ENCODE peak calls at places on chromosomes 16 and 17, in nine cellular contexts. I is heart left ventricle, E is suprapubic skin, K is mucosa of descending colon, J is hepatocyte, Y is A549, G is foreskin fibroblast, Q is GM12865, R is AG04450. A is an unnamed sample.

GRCh38 chr17:82623707-82624106 is 24.5 kb downstream of the WDR45B start:
- DNase-seq in I (no peak), E (no peak), K (no peak), J (no peak), Y (no peak), G (no peak), Q (no peak), R (no peak), A (no peak)

GRCh38 chr17:50480854-50481490 is 2.3 kb downstream of the RSAD1 start:
- DNase-seq in I (no peak), E (no peak), K (no peak), J (no peak), Y (no peak), G (no peak), Q (no peak), R (no peak), A (no peak)

GRCh38 chr17:78993241-78993956 is 13.7 kb upstream of the LGALS3BP start:
- DNase-seq in I (peak; percentile 66), E (peak; percentile 76), K (peak; percentile 55), J (peak; percentile 74), Y (peak; percentile 78), G (peak; percentile 16), Q (peak; percentile 39), R (no peak), A (no peak)

GRCh38 chr17:31595076-31595475 is 203.6 kb downstream of the RAB11FIP4 start:
- DNase-seq in I (no peak), E (no peak), K (no peak), J (no peak), Y (no peak), G (peak; percentile 55), Q (no peak), R (no peak), A (no peak)

GRCh38 chr16:9534759-9535158 is 443.3 kb downstream of the HAPSTR1 start:
- DNase-seq in I (no peak), E (no peak), K (no peak), J (no peak), Y (no peak), G (no peak), Q (no peak), R (no peak), A (no peak)

GRCh38 chr16:50671644-50672260 is 9.4 kb downstream of the SNX20 start:
- DNase-seq in I (no peak), E (no peak), K (no peak), J (no peak), Y (no peak), G (peak; percentile 15), Q (peak; percentile 60), R (no peak), A (peak; percentile 14)

GRCh38 chr16:18983565-18984424 is at the start of gene TMC7:
- DNase-seq in I (peak; percentile 86), E (peak; percentile 69), K (peak; percentile 89), J (peak; percentile 95), Y (peak; percentile 86), G (peak; percentile 79), Q (peak; percentile 32), R (peak; percentile 50), A (peak; percentile 56)

GRCh38 chr17:57612202-57613071 is 132.7 kb downstream of the CCDC182 start:
- DNase-seq in I (no peak), E (no peak), K (no peak), J (no peak), Y (no peak), G (no peak), Q (peak; percentile 16), R (no peak), A (no peak)

GRCh38 chr17:69047368-69048263 is 13.1 kb downstream of the ABCA9 start:
- DNase-seq in I (peak; percentile 66), E (peak; percentile 71), K (peak; percentile 52), J (peak; percentile 78), Y (no peak), G (peak; percentile 80), Q (no peak), R (peak; percentile 65), A (no peak)

GRCh38 chr17:32960815-32961214 is 30.8 kb upstream of the SPACA3 start:
- DNase-seq in I (no peak), E (no peak), K (no peak), J (peak; percentile 44), Y (no peak), G (no peak), Q (no peak), R (no peak), A (peak; percentile 56)

GRCh38 chr17:62165378-62165722 is 100.3 kb upstream of the MED13 start:
- DNase-seq in I (no peak), E (no peak), K (no peak), J (peak; percentile 41), Y (no peak), G (no peak), Q (peak; percentile 46), R (no peak), A (no peak)

GRCh38 chr17:5877948-5878347 is 192.2 kb upstream of the WSCD1 start:
- DNase-seq in I (no peak), E (no peak), K (no peak), J (no peak), Y (no peak), G (no peak), Q (no peak), R (no peak), A (no peak)

GRCh38 chr16:14303654-14304394 is 232.7 kb downstream of the MRTFB start:
- DNase-seq in I (peak; percentile 56), E (no peak), K (no peak), J (no peak), Y (no peak), G (no peak), Q (peak; percentile 46), R (no peak), A (no peak)

GRCh38 chr16:14302399-14303181 is 231.5 kb downstream of the MRTFB start:
- DNase-seq in I (peak; percentile 65), E (peak; percentile 71), K (no peak), J (peak; percentile 42), Y (no peak), G (no peak), Q (peak; percentile 49), R (no peak), A (no peak)

GRCh38 chr16:14302031-14302398 is 230.9 kb downstream of the MRTFB start:
- DNase-seq in I (peak; percentile 80), E (no peak), K (peak; percentile 61), J (peak; percentile 87), Y (peak; percentile 56), G (peak; percentile 70), Q (peak; percentile 91), R (no peak), A (no peak)

GRCh38 chr16:14304891-14305459 is 233.9 kb downstream of the MRTFB start:
- DNase-seq in I (peak; percentile 11), E (no peak), K (no peak), J (no peak), Y (no peak), G (no peak), Q (no peak), R (no peak), A (no peak)

DNA sequence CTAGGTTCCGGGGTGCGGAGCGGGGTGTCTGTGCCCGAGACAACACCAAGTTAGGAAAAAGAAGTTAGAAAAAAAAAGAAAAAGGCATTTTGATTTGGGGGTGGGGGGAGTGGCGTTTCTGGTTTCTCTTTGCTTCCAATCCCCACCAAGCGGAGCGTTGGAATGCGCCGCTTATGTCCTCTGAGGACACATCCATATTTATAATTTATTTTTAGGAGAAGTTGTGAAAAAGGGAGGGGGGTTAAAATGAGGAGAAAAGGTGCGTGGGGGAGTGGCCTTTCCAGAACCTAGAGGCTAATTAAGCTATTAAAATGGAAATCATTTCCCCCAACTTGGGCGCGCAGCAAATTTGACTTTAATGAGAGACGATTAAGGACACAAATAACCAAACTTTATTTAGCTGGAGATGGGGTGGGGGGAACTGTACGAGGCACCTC is 232.1 kb downstream of the MRTFB start:
- DNase-seq in I (peak; percentile 30), E (no peak), K (no peak), J (no peak), Y (no peak), G (no peak), Q (no peak), R (no peak), A (no peak)
- H3K4me3 ChIP-seq in I (peak overlapping the region; percentile 94), E (peak overlapping the region; percentile 99), K (peak overlapping the region; percentile 36), J (peak overlapping the region; percentile 97), Y (peak overlapping the region; percentile 98), G (peak overlapping the region; percentile 89), Q (peak overlapping the region; percentile 91), R (peak overlapping the region; percentile 75), A (peak overlapping the region; percentile 85)

GRCh38 chr17:42618442-42619150 is 9.1 kb downstream of the TUBG1 start:
- DNase-seq in I (peak; percentile 69), E (no peak), K (peak; percentile 52), J (peak; percentile 64), Y (peak; percentile 58), G (no peak), Q (peak; percentile 97), R (no peak), A (no peak)
- TF ChIP-seq CTCF in I (peak; percentile 59), E (no peak), K (peak; percentile 13), J (peak; percentile 35), Y (peak; percentile 41), G (no peak), Q (peak; percentile 24), R (no peak), A (no peak)

DNA sequence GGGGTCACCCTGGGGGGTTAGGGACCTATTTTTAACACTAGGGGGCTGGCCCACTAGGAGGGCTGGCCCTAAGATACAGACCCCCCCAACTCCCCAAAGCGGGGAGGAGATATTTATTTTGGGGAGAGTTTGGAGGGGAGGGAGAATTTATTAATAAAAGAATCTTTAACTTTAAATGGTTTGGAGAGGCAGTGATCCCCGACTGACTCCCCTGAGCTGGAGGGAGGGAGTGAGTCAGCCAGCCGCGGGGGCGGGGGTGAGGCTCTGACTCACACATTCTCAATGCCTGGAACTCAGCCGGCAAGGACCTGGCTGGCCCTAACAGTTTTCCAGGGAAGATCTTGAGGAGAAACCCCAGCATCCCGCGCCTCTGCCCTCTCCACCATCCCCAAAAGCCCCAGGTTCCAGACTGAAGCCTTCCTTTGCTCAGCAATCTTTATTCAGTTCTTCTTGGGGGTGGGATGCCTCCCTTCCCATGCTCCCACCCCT is 1.5 kb downstream of the HCFC1R1 start:
- DNase-seq in I (peak; percentile 92), E (peak; percentile 94), K (peak; percentile 91), J (peak; percentile 95), Y (peak; percentile 84), G (peak; percentile 96), Q (no peak), R (peak; percentile 92), A (peak; percentile 88)
- H3K4me3 ChIP-seq in I (peak overlapping the region; percentile 70), E (peak overlapping the region; percentile 60), K (no peak overlapping the region), J (peak overlapping the region; percentile 10), Y (peak overlapping the region; percentile 93), G (peak overlapping the region; percentile 83), Q (no peak overlapping the region), R (peak overlapping the region; percentile 94), A (peak overlapping the region; percentile 96)

DNA sequence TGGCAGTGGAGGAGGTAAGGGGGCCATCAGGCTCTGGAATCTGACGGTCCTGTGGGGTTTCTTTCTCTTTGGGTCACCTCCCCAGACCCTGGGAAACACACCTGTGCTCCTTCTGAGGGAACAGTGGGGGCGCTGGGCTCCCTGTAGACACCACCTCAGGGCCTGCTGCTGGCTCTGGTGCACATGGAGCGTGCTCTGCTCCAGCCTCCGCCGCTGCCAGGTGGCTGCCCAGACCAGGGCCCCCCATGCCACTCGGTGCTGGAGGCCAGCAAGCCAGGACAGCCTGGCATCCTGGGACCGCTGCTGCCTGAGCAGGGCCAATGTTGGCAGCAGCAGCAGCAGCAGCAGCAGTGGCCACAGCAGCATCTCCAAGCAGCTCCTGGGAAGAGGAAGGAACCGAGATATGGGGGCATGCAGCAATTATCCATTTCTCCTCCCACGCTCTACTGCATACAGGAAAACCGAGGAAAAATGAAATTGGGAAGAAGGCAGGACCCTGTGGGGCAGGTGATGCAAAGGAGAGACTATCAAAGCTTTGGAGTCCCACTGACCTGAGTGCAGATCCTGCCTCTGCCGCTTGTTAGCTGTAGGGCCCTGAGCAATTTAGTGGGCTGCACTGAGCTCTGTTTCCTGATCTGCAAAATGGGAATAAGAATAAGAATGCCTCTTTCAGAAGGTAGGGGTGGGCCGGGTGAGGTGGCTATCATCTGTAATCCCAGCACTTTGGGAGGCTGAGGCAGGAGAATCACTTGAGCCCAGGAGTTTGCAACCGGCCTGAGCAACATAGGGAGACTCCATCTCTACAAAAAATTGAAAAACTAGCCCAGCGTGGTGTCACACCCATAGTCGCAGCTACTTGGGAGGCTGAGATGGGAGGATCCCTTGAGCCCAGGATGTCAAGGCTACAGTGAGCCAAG is 820 bp downstream of the GHDC start:
- DNase-seq in I (no peak), E (no peak), K (no peak), J (no peak), Y (no peak), G (no peak), Q (no peak), R (no peak), A (no peak)
- TF ChIP-seq CTCF in I (no peak), E (no peak), K (no peak), J (no peak), Y (no peak), G (no peak), Q (no peak), R (no peak), A (no peak)